ENCODE peak calls at places on chromosomes 6 and 20, in ten cellular contexts. O is fibroblast of villous mesenchyme, N is GM13976, E is HCT116, U is endothelial cell, D is AG09319, X is IMR-90, H is ovary, F is lung, R is psoas muscle. A is an unnamed sample.

GRCh38 chr20:16692442-16692841 is 37.4 kb upstream of the SNRPB2 start:
- DNase-seq in D (no peak), E (no peak), H (no peak), U (no peak), X (no peak), F (no peak), O (no peak), R (no peak), N (no peak), A (no peak)

GRCh38 chr20:64261138-64261537 is 5.6 kb downstream of the PCMTD2 start:
- DNase-seq in O (peak; percentile 97), E (no peak), F (no peak), D (peak; percentile 44), H (peak; percentile 75), U (no peak), N (no peak), R (no peak), X (peak; percentile 55), A (no peak)

GRCh38 chr6:130212215-130212874 is 10.4 kb downstream of the SAMD3 start:
- DNase-seq in U (no peak), N (no peak), O (no peak), D (no peak), R (no peak), E (no peak), F (no peak), X (no peak), H (no peak), A (no peak)

GRCh38 chr20:46207783-46208182 is 89.7 kb downstream of the CD40 start:
- DNase-seq in N (no peak), E (no peak), D (no peak), U (no peak), F (no peak), R (no peak), O (no peak), X (no peak), H (no peak), A (no peak)

GRCh38 chr20:17556842-17557674 is 12.8 kb upstream of the DSTN start:
- DNase-seq in O (no peak), X (peak; percentile 34), R (peak; percentile 63), F (peak; percentile 59), U (no peak), N (no peak), D (no peak), E (no peak), H (peak; percentile 86), A (no peak)

GRCh38 chr20:11270566-11270965 is 596.8 kb upstream of the JAG1 start:
- DNase-seq in O (no peak), R (no peak), H (no peak), X (no peak), N (no peak), D (no peak), F (no peak), U (no peak), E (no peak), A (no peak)

GRCh38 chr6:158737710-158738615 is 81.2 kb downstream of the EZR start:
- DNase-seq in F (no peak), U (no peak), E (peak; percentile 92), D (no peak), X (peak; percentile 65), H (no peak), N (no peak), O (peak; percentile 58), R (no peak), A (no peak)

GRCh38 chr6:4344317-4344899 is 209.0 kb upstream of the ECI2 start:
- DNase-seq in N (no peak), D (no peak), H (no peak), U (no peak), E (no peak), R (no peak), O (no peak), F (no peak), X (no peak), A (no peak)

GRCh38 chr20:40892642-40893041 is 136.0 kb upstream of the TOP1 start:
- DNase-seq in N (no peak), H (no peak), D (no peak), X (no peak), O (no peak), R (no peak), E (no peak), U (no peak), F (no peak), A (no peak)

GRCh38 chr6:43260791-43261190 is 17.5 kb downstream of the TTBK1 start:
- DNase-seq in H (no peak), O (no peak), X (no peak), N (no peak), F (no peak), E (no peak), D (no peak), R (no peak), U (no peak), A (no peak)

GRCh38 chr6:143539723-143540122 is 28.2 kb upstream of the FUCA2 start:
- DNase-seq in D (no peak), H (no peak), E (no peak), F (no peak), U (no peak), R (no peak), N (no peak), O (no peak), X (no peak), A (no peak)

GRCh38 chr6:129623008-129623732 is 86.8 kb downstream of the ARHGAP18 start:
- DNase-seq in U (no peak), R (no peak), O (no peak), F (no peak), H (no peak), D (no peak), E (no peak), X (no peak), N (peak; percentile 16), A (no peak)

GRCh38 chr20:9912858-9913434 is 74.1 kb upstream of the PAK5 start:
- DNase-seq in O (peak; percentile 39), N (peak; percentile 28), R (peak; percentile 17), U (peak; percentile 59), H (peak; percentile 37), E (peak; percentile 40), X (peak; percentile 42), F (peak; percentile 38), D (peak; percentile 4), A (peak; percentile 59)

GRCh38 chr20:62122659-62123449 is 579 bp downstream of the LSM14B start:
- DNase-seq in R (peak; percentile 52), X (no peak), F (peak; percentile 41), O (peak; percentile 39), U (no peak), N (peak; percentile 58), D (no peak), H (peak; percentile 76), E (no peak), A (peak; percentile 57)

GRCh38 chr6:9240861-9241260 is 805.5 kb upstream of the SLC35B3 start:
- DNase-seq in O (no peak), E (no peak), N (no peak), U (no peak), X (no peak), R (no peak), F (no peak), H (no peak), D (no peak), A (no peak)

GRCh38 chr20:15740046-15740775 is 833.0 kb downstream of the KIF16B start:
- DNase-seq in O (no peak), U (no peak), X (no peak), N (no peak), H (no peak), D (no peak), F (no peak), E (no peak), R (no peak), A (no peak)

GRCh38 chr20:44695295-44696230 is 19.6 kb upstream of the CCN5 start:
- DNase-seq in U (no peak), N (no peak), H (no peak), O (peak; percentile 89), X (peak; percentile 85), D (no peak), R (no peak), F (no peak), E (no peak), A (no peak)

GRCh38 chr6:2819115-2819514 is 22.5 kb downstream of the SERPINB1 start:
- DNase-seq in O (no peak), H (no peak), E (no peak), D (no peak), N (no peak), X (no peak), U (no peak), F (no peak), R (no peak), A (no peak)

GRCh38 chr20:57498425-57499400 is 26.2 kb downstream of the CTCFL start:
- DNase-seq in U (peak; percentile 51), N (no peak), X (peak; percentile 7), E (peak; percentile 19), H (no peak), O (peak; percentile 3), R (no peak), D (no peak), F (no peak), A (no peak)
- TF ChIP-seq CTCF in U (no peak), N (peak; percentile 37), X (peak; percentile 43), E (peak; percentile 51), H (no peak), O (peak; percentile 26), R (no peak), D (peak; percentile 35), F (no peak), A (no peak)

GRCh38 chr6:148999921-149000589 is 253.2 kb downstream of the UST start:
- DNase-seq in H (peak; percentile 88), R (peak; percentile 72), X (peak; percentile 87), O (peak; percentile 87), U (no peak), D (peak; percentile 25), N (no peak), F (peak; percentile 62), E (no peak), A (no peak)
- TF ChIP-seq CTCF in H (no peak), R (no peak), X (no peak), O (no peak), U (no peak), D (no peak), N (no peak), F (no peak), E (no peak), A (no peak)

DNA sequence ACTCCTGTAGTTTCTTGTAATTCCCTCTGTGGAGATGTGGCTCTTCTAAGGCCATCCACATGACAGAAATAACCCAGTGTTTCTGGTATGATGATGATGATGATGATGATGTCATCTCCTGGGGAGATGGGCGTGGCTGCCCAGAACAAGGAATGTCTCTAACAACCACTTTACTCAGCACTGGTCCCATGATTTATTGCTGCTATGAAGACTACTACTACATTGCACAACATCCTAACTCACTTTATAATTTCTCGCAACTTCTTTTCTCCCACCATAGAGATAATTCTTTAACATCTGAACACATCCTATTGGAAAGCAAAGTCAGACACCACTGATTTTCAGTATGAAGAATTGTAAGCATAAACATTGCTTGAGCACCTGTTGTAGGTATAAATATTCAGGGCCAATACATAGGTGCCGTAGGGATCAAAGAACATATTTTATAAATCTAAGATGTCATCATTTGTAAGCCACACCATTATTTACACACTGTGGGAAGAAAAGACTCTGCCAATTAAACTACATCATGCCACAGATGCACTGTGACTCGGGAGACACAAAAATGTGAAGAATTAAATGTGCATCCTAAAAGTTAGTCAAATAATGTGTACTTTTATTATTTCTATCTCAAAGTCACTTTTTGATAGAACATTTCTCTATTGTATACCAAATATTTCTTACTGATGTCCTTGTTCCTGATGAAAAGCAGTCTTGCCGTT is 6.4 kb downstream of the TPMT start:
- DNase-seq in N (no peak), X (peak; percentile 91), O (peak; percentile 94), F (no peak), H (no peak), U (no peak), D (no peak), R (no peak), E (peak; percentile 35), A (no peak)
- TF ChIP-seq CTCF in N (no peak), X (no peak), O (no peak), F (no peak), H (no peak), U (no peak), D (no peak), R (no peak), E (no peak), A (no peak)

GRCh38 chr6:99945995-99946394 is 48.0 kb downstream of the MCHR2 start:
- DNase-seq in H (no peak), X (no peak), N (no peak), E (no peak), O (no peak), D (no peak), U (no peak), R (no peak), F (no peak), A (no peak)
- TF ChIP-seq CTCF in H (no peak), X (no peak), N (no peak), E (no peak), O (no peak), D (no peak), U (no peak), R (no peak), F (no peak), A (no peak)

A was measured in glutamatergic neuron.